ENCODE peak calls at places on chromosomes 4 and X, in six cellular contexts. Y, Z, I, T, W and S are unnamed samples.

GRCh38 chrX:5870238-5870637 is 358.4 kb downstream of the NLGN4X start:
- DNase-seq in I (no peak), T (no peak), Z (no peak), W (no peak), Y (no peak), S (no peak)

GRCh38 chrX:151488677-151489076 is 74.8 kb upstream of the PASD1 start:
- DNase-seq in Y (no peak), T (no peak), Z (no peak), I (no peak), W (peak; percentile 1), S (no peak)

GRCh38 chrX:65596270-65596669 is 61.7 kb upstream of the LAS1L start:
- DNase-seq in I (no peak), Y (peak; percentile 43), T (no peak), W (peak; percentile 57), Z (no peak), S (no peak)

GRCh38 chrX:133214316-133214715 is 3.8 kb downstream of the TFDP3 start:
- DNase-seq in I (no peak), Y (no peak), W (no peak), Z (no peak), T (no peak), S (no peak)

GRCh38 chrX:14476169-14476568 is 53.2 kb upstream of the GLRA2 start:
- DNase-seq in W (no peak), Y (no peak), T (no peak), Z (no peak), I (no peak), S (no peak)

GRCh38 chrX:108415891-108416290 is 22.3 kb downstream of the COL4A6 start:
- DNase-seq in T (no peak), W (peak; percentile 20), Y (no peak), Z (no peak), I (no peak), S (no peak)

GRCh38 chrX:2452317-2452784 is 48.4 kb downstream of the DHRSX start:
- DNase-seq in I (no peak), Z (no peak), Y (no peak), T (no peak), W (no peak), S (no peak)

GRCh38 chrX:74527344-74527743 is 87.1 kb downstream of the RLIM start:
- DNase-seq in Y (no peak), W (no peak), Z (no peak), I (no peak), T (peak; percentile 60), S (peak; percentile 3)

GRCh38 chr4:76781698-76782595 is 116.0 kb downstream of the SOWAHB start:
- DNase-seq in W (peak; percentile 97), Y (peak; percentile 76), T (no peak), Z (no peak), I (no peak), S (no peak)

GRCh38 chr4:65791111-65791806 is 121.0 kb upstream of the EPHA5 start:
- DNase-seq in T (no peak), I (no peak), W (no peak), Y (no peak), Z (no peak), S (no peak)

GRCh38 chrX:13581554-13581953 is 12.2 kb downstream of the EGFL6 start:
- DNase-seq in W (no peak), T (no peak), Y (no peak), I (no peak), Z (no peak), S (no peak)

GRCh38 chr4:184349283-184350039 is 124.9 kb downstream of the IRF2 start:
- DNase-seq in I (no peak), Y (no peak), W (no peak), T (no peak), Z (no peak), S (no peak)

GRCh38 chr4:37767546-37767945 is 58.9 kb upstream of the PGM2 start:
- DNase-seq in W (peak; percentile 82), Y (no peak), T (peak; percentile 70), Z (peak; percentile 62), I (peak; percentile 66), S (no peak)

GRCh38 chr4:135371137-135371536 is 1169.5 kb upstream of the PABPC4L start:
- DNase-seq in Y (no peak), T (no peak), Z (no peak), W (no peak), I (no peak), S (no peak)

GRCh38 chr4:176002007-176002623 is 63.5 kb upstream of the WDR17 start:
- DNase-seq in Z (peak; percentile 14), I (no peak), W (peak; percentile 3), T (no peak), Y (no peak), S (no peak)

GRCh38 chr4:169484485-169484884 is 127.9 kb downstream of the NEK1 start:
- DNase-seq in T (no peak), Y (no peak), Z (no peak), W (peak; percentile 27), I (no peak), S (no peak)

GRCh38 chr4:40482985-40483647 is 146.5 kb downstream of the RBM47 start:
- DNase-seq in Y (no peak), T (no peak), I (no peak), W (no peak), Z (no peak), S (no peak)

GRCh38 chr4:139603576-139604387 is 47.8 kb upstream of the SETD7 start:
- DNase-seq in T (no peak), I (no peak), Y (peak; percentile 8), W (peak; percentile 80), Z (no peak), S (no peak)

GRCh38 chr4:145623831-145624230 is 4.6 kb downstream of the MMAA start:
- DNase-seq in T (no peak), I (no peak), Z (no peak), Y (no peak), W (peak; percentile 16), S (no peak)

GRCh38 chr4:76641758-76642157 is 206.7 kb downstream of the SHROOM3 start:
- DNase-seq in Z (no peak), W (no peak), T (no peak), Y (no peak), I (no peak), S (no peak)

GRCh38 chrX:53456254-53456653 is 22.1 kb upstream of the HSD17B10 start:
- DNase-seq in Z (no peak), I (no peak), Y (no peak), W (peak; percentile 37), T (no peak), S (no peak)

GRCh38 chr4:149110499-149110898 is 668.3 kb upstream of the NR3C2 start:
- DNase-seq in W (no peak), Z (no peak), Y (no peak), T (no peak), I (no peak), S (no peak)

GRCh38 chr4:88697588-88698329 is at the start of gene NAP1L5:
- DNase-seq in I (peak; percentile 67), Z (peak; percentile 70), Y (peak; percentile 7), T (peak; percentile 81), W (peak; percentile 79), S (peak; percentile 85)

GRCh38 chr4:2859514-2859913 is 15.9 kb downstream of the ADD1 start:
- DNase-seq in Y (no peak), T (no peak), I (no peak), W (no peak), Z (no peak), S (no peak)

GRCh38 chr4:2944882-2945526 is 18.2 kb downstream of the NOP14 start:
- DNase-seq in T (no peak), W (no peak), Z (no peak), Y (no peak), I (no peak), S (no peak)

GRCh38 chrX:150482537-150483217 is 85.7 kb upstream of the MTM1 start:
- DNase-seq in Z (no peak), W (peak; percentile 63), I (no peak), Y (no peak), T (no peak), S (no peak)

GRCh38 chrX:153973127-153974002 is 811 bp downstream of the TMEM187 start:
- DNase-seq in T (no peak), W (peak; percentile 34), I (no peak), Y (no peak), Z (no peak), S (no peak)

GRCh38 chrX:125998432-125998831 is 167.7 kb downstream of the DCAF12L2 start:
- DNase-seq in Z (no peak), W (peak; percentile 0), T (no peak), I (no peak), Y (no peak), S (no peak)
- TF ChIP-seq CTCF in Z (no peak), W (no peak), T (peak; percentile 48), I (peak; percentile 45), Y (peak; percentile 31), S (peak; percentile 38)

DNA sequence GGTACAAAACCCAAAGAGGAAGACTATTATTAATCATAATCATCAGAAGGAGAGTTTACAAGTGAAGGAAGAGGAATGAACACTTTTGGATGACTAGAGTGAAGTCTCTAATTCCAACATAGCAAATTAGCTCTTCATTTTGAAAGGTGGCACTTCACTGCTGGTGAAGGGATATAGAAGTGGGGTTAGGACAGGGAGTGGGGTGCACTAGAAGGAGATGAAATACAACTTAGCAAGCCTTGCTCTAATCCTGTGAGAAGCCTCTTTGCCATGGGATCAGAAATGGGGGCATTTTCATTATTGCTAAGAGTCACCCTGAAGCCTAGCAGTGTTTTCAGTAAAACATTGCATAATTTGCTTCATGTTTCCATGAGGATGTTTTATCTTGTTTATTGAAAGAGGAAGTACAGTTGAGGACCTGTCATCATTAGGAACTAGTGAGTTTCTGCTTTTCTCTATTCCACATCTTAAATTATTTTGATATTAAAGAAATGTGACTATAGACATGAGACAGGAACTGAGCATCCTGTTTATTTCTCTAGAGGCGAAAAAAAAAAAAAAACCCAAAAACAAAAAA is 9.3 kb upstream of the GRPR start:
- DNase-seq in Y (no peak), Z (no peak), T (no peak), I (no peak), W (peak; percentile 20), S (no peak)
- TF ChIP-seq CTCF in Y (no peak), Z (no peak), T (no peak), I (no peak), W (no peak), S (no peak)

DNA sequence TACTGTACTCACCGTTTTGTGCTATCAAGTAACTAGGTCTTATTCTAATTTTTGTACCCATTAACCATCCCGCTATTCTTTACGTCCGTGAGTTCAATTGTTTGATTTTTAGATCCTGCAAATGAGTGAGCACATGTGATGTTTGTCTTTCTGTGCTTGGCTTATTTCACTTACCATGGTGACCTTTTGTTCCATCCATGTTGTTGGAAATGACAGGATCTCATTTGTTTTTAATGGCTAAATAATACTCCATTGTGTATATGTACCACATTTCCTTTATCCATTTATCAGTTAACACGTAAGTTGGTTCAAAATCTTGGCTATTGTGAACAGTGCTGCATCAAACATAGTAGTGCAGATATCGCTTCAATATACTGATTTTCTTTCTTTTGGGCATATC is 48.3 kb downstream of the USP9X start:
- DNase-seq in W (no peak), Y (no peak), T (no peak), I (no peak), Z (no peak), S (no peak)
- TF ChIP-seq CTCF in W (no peak), Y (no peak), T (no peak), I (no peak), Z (no peak), S (no peak)

DNA sequence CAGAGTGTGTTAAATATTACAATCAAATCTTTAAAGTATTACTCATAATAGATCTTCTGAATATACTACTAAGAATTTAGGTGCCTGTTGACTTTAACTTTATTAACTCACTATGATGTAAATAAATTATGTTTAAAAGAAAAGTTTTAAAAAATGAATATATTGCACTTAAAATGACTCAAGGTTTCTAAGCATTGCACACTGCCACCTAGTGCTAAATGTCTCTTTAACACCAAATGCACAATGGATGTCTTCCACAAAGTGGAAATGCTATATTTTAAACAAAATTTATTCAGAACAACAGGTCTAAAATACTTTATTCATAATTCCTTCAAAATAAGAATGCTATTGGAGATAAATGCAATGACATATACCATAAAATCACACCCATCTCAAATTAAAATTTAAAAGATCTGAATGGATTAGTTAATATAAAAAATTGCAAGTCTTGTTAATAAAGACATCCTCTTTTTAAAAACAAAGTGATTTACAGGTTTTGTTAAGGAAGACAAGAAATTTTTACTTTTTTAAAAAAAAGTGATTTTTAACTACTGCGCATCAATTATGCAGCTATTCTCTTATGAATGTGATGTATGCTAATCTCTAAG is 5.5 kb downstream of the INPP4B start:
- DNase-seq in I (no peak), T (no peak), W (peak; percentile 80), Z (no peak), Y (no peak), S (no peak)
- TF ChIP-seq CTCF in I (peak; percentile 75), T (peak; percentile 76), W (peak; percentile 73), Z (peak; percentile 41), Y (peak; percentile 47), S (peak; percentile 79)